ENCODE peak calls at places on chromosome 6, in five cellular contexts. W, Z, X, M and F are unnamed samples.
A peak's percentile ranks its signal among the peaks of the same experiment; 100 is the strongest.

GRCh38 chr6:39560915-39561314 is 164.3 kb downstream of the KIF6 start:
- DNase-seq in W (no peak), Z (no peak), X (no peak), M (no peak), F (no peak)

GRCh38 chr6:10307476-10307875 is 107.4 kb downstream of the TFAP2A start:
- DNase-seq in W (no peak), Z (no peak), X (no peak), M (no peak), F (no peak)

GRCh38 chr6:25972902-25973301 is 10.3 kb downstream of the TRIM38 start:
- DNase-seq in W (no peak), Z (no peak), X (no peak), M (no peak), F (no peak)

GRCh38 chr6:36662827-36663256 is 15.7 kb upstream of the CDKN1A start:
- DNase-seq in W (peak; percentile 79), Z (no peak), X (no peak), M (no peak), F (no peak)

GRCh38 chr6:33620584-33621395 is at the start of gene ITPR3:
- DNase-seq in W (peak; percentile 77), Z (peak; percentile 81), X (no peak), M (no peak), F (peak; percentile 64)

GRCh38 chr6:40376113-40376650 is 211.0 kb downstream of the LRFN2 start:
- DNase-seq in W (no peak), Z (no peak), X (no peak), M (no peak), F (no peak)

GRCh38 chr6:11702039-11702795 is 76.4 kb downstream of the ADTRP start:
- DNase-seq in W (no peak), Z (no peak), X (no peak), M (no peak), F (no peak)

GRCh38 chr6:96468681-96469224 is 52.9 kb upstream of the UFL1 start:
- DNase-seq in W (no peak), Z (no peak), X (no peak), M (no peak), F (no peak)

GRCh38 chr6:42279144-42279781 is 61.6 kb upstream of the MRPS10 start:
- DNase-seq in W (peak; percentile 85), Z (peak; percentile 59), X (no peak), M (no peak), F (peak; percentile 25)

GRCh38 chr6:89941847-89942497 is 47.7 kb downstream of the GJA10 start:
- DNase-seq in W (no peak), Z (no peak), X (no peak), M (no peak), F (no peak)

GRCh38 chr6:89938014-89938413 is 43.7 kb downstream of the GJA10 start:
- DNase-seq in W (no peak), Z (no peak), X (no peak), M (no peak), F (no peak)

GRCh38 chr6:89941031-89941775 is 46.9 kb downstream of the GJA10 start:
- DNase-seq in W (peak; percentile 36), Z (peak; percentile 67), X (no peak), M (peak; percentile 29), F (no peak)

GRCh38 chr6:89940225-89941027 is 46.2 kb downstream of the GJA10 start:
- DNase-seq in W (peak; percentile 70), Z (no peak), X (peak; percentile 58), M (peak; percentile 57), F (no peak)

DNA sequence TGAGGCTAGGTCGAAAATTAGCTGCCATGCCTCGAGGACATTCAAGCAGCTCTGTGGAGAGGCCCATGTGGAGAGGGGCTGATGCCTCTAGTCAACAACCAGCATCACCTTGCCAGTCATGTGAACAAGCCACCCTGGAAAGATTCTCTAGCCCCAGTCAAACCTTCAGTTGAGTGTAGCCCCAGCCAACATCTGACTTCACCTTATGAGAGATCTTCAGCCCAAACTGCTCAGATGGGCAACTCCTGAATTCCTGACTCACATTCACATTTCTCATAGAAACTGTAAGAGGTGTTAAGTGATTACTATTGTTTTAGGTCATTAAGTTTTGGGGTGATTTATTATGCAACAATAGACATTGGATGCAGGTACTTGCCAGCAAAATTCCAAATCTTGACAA is 44.9 kb downstream of the GJA10 start:
- DNase-seq in W (no peak), Z (no peak), X (no peak), M (no peak), F (no peak)
- H3K36me3 ChIP-seq in W (no peaks in the 10 kb centered on the region), Z (peaks cover 38% of the 10 kb centered on the region), X (peaks cover 3% of the 10 kb centered on the region), M (no peaks in the 10 kb centered on the region), F (peaks cover 32% of the 10 kb centered on the region)

GRCh38 chr6:108222504-108222903 is 38.3 kb downstream of the SNX3 start:
- DNase-seq in W (no peak), Z (no peak), X (no peak), M (no peak), F (no peak)
- H3K36me3 ChIP-seq in W (no peaks in the 10 kb centered on the region), Z (peaks cover 55% of the 10 kb centered on the region), X (no peaks in the 10 kb centered on the region), M (peaks cover 2% of the 10 kb centered on the region), F (peaks cover 58% of the 10 kb centered on the region)

DNA sequence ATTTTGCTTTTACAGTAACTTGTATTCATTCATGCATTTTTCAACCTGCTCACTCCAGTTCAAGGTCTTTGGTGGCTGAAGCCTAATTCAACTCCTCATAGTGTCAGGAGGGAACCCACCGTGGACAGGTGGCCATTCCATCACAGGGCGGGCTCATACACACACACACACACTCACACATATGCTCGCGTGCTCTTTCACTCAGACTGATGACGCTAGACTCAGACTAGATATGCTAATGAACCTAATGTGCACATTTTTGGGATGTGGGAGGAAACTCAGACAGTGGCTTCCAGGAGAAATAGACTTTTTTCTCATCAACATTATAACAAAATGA is 56.7 kb downstream of the TRIM27 start:
- DNase-seq in W (no peak), Z (no peak), X (no peak), M (no peak), F (no peak)
- H3K36me3 ChIP-seq in W (no peaks in the 10 kb centered on the region), Z (no peaks in the 10 kb centered on the region), X (no peaks in the 10 kb centered on the region), M (no peaks in the 10 kb centered on the region), F (no peaks in the 10 kb centered on the region)

GRCh38 chr6:116649129-116649528 is 19.4 kb downstream of the ZUP1 start:
- DNase-seq in W (no peak), Z (no peak), X (no peak), M (no peak), F (no peak)
- H3K36me3 ChIP-seq in W (peaks cover 3% of the 10 kb centered on the region), Z (peaks cover 58% of the 10 kb centered on the region), X (no peaks in the 10 kb centered on the region), M (no peaks in the 10 kb centered on the region), F (no peaks in the 10 kb centered on the region)

DNA sequence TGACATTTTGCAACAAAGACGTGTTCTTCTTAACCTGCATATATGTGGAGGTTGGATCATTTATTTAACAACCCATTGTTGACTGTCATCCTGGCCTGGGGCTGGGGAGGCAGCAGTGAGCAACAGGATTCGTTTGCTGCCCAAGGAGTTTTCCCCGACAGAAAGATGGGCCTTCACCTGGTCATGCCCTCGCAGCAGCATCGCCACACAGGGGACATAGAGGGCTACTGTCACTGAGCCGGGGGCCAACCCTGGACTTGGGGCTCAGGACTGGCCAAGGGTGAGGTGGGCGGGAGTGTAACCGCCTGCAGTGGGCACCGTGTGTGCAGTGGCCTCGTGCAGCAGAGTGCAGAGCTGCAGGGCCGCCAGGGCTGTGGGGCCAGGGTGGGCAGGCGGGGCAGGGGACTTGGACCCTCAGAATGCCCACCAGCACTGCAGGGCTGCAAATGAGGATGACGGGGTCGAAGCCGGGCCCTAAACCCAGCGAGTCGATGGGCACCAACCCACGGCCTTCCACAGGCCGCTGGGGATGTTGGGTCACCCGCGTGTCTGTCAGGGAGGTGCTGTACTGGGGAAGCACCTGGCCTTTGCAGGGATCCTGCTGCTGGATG is 11.8 kb downstream of the DUSP22 start:
- DNase-seq in W (no peak), Z (no peak), X (no peak), M (no peak), F (no peak)
- H3K36me3 ChIP-seq in W (no peaks in the 10 kb centered on the region), Z (peaks cover 11% of the 10 kb centered on the region), X (peaks cover 2% of the 10 kb centered on the region), M (no peaks in the 10 kb centered on the region), F (no peaks in the 10 kb centered on the region)